ENCODE peak calls at places on chromosomes 12 and 14, in nine cellular contexts. One of them, this sample, is unnamed.

GRCh38 chr14:37411079-37411735 is 183.8 kb downstream of the FOXA1 start:
- DNase-seq in breast epithelium: no peak
- DNase-seq in left ventricle myocardium inferior: no peak
- DNase-seq in Calu3: no peak
- DNase-seq in stimulated activated CD4-positive, alpha-beta T cell treated with anti-CD3 and anti-CD28 coated beads, Interleukin-2, amount 100 ng/mL, for 48 hours: no peak
- DNase-seq in T-helper 2 cell: no peak
- DNase-seq in fibroblast of lung: no peak
- DNase-seq in GM20000: no peak
- DNase-seq in nucleus accumbens: no peak
- DNase-seq in this sample: no peak

GRCh38 chr12:14948672-14949071 is 10.3 kb upstream of the ERP27 start:
- DNase-seq in T-helper 2 cell: peak; percentile 74
- DNase-seq in breast epithelium: no peak
- DNase-seq in stimulated activated CD4-positive, alpha-beta T cell treated with anti-CD3 and anti-CD28 coated beads, Interleukin-2, amount 100 ng/mL, for 48 hours: no peak
- DNase-seq in left ventricle myocardium inferior: no peak
- DNase-seq in nucleus accumbens: no peak
- DNase-seq in GM20000: peak; percentile 71
- DNase-seq in fibroblast of lung: peak; percentile 87
- DNase-seq in Calu3: peak; percentile 41
- DNase-seq in this sample: peak; percentile 26

GRCh38 chr14:66015046-66015780 is 471.0 kb upstream of the CCDC196 start:
- DNase-seq in T-helper 2 cell: no peak
- DNase-seq in stimulated activated CD4-positive, alpha-beta T cell treated with anti-CD3 and anti-CD28 coated beads, Interleukin-2, amount 100 ng/mL, for 48 hours: no peak
- DNase-seq in Calu3: no peak
- DNase-seq in nucleus accumbens: no peak
- DNase-seq in GM20000: no peak
- DNase-seq in left ventricle myocardium inferior: no peak
- DNase-seq in fibroblast of lung: no peak
- DNase-seq in breast epithelium: no peak
- DNase-seq in this sample: no peak

GRCh38 chr12:130254476-130255276 is 83.0 kb upstream of the PIWIL1 start:
- DNase-seq in breast epithelium: no peak
- DNase-seq in left ventricle myocardium inferior: no peak
- DNase-seq in stimulated activated CD4-positive, alpha-beta T cell treated with anti-CD3 and anti-CD28 coated beads, Interleukin-2, amount 100 ng/mL, for 48 hours: no peak
- DNase-seq in GM20000: no peak
- DNase-seq in nucleus accumbens: peak; percentile 57
- DNase-seq in fibroblast of lung: peak; percentile 0
- DNase-seq in Calu3: no peak
- DNase-seq in T-helper 2 cell: no peak
- DNase-seq in this sample: no peak

GRCh38 chr14:93019970-93020369 is 95.8 kb downstream of the ITPK1 start:
- DNase-seq in GM20000: no peak
- DNase-seq in stimulated activated CD4-positive, alpha-beta T cell treated with anti-CD3 and anti-CD28 coated beads, Interleukin-2, amount 100 ng/mL, for 48 hours: no peak
- DNase-seq in breast epithelium: no peak
- DNase-seq in Calu3: no peak
- DNase-seq in T-helper 2 cell: no peak
- DNase-seq in fibroblast of lung: no peak
- DNase-seq in nucleus accumbens: peak; percentile 88
- DNase-seq in left ventricle myocardium inferior: no peak
- DNase-seq in this sample: no peak

GRCh38 chr14:72644758-72645489 is 249.0 kb downstream of the DPF3 start:
- DNase-seq in stimulated activated CD4-positive, alpha-beta T cell treated with anti-CD3 and anti-CD28 coated beads, Interleukin-2, amount 100 ng/mL, for 48 hours: no peak
- DNase-seq in breast epithelium: no peak
- DNase-seq in GM20000: no peak
- DNase-seq in nucleus accumbens: no peak
- DNase-seq in Calu3: no peak
- DNase-seq in fibroblast of lung: no peak
- DNase-seq in left ventricle myocardium inferior: no peak
- DNase-seq in T-helper 2 cell: no peak
- DNase-seq in this sample: no peak

GRCh38 chr14:22980672-22981089 is 1.7 kb downstream of the AJUBA start:
- DNase-seq in Calu3: peak; percentile 64
- DNase-seq in GM20000: no peak
- DNase-seq in T-helper 2 cell: no peak
- DNase-seq in fibroblast of lung: peak; percentile 47
- DNase-seq in left ventricle myocardium inferior: peak; percentile 29
- DNase-seq in nucleus accumbens: no peak
- DNase-seq in breast epithelium: peak; percentile 62
- DNase-seq in stimulated activated CD4-positive, alpha-beta T cell treated with anti-CD3 and anti-CD28 coated beads, Interleukin-2, amount 100 ng/mL, for 48 hours: no peak
- DNase-seq in this sample: peak; percentile 29

GRCh38 chr14:53955671-53956426 is 776 bp downstream of the BMP4 start:
- DNase-seq in fibroblast of lung: peak; percentile 50
- DNase-seq in Calu3: peak; percentile 67
- DNase-seq in stimulated activated CD4-positive, alpha-beta T cell treated with anti-CD3 and anti-CD28 coated beads, Interleukin-2, amount 100 ng/mL, for 48 hours: no peak
- DNase-seq in breast epithelium: no peak
- DNase-seq in GM20000: peak; percentile 50
- DNase-seq in T-helper 2 cell: no peak
- DNase-seq in left ventricle myocardium inferior: peak; percentile 77
- DNase-seq in nucleus accumbens: no peak
- DNase-seq in this sample: peak; percentile 59

GRCh38 chr12:3107071-3107583 is 29.9 kb downstream of the TSPAN9 start:
- DNase-seq in nucleus accumbens: no peak
- DNase-seq in breast epithelium: no peak
- DNase-seq in stimulated activated CD4-positive, alpha-beta T cell treated with anti-CD3 and anti-CD28 coated beads, Interleukin-2, amount 100 ng/mL, for 48 hours: no peak
- DNase-seq in T-helper 2 cell: no peak
- DNase-seq in left ventricle myocardium inferior: no peak
- DNase-seq in Calu3: no peak
- DNase-seq in fibroblast of lung: peak; percentile 84
- DNase-seq in GM20000: no peak
- DNase-seq in this sample: peak; percentile 46

GRCh38 chr14:106372870-106373657 is 846.7 kb downstream of the TMEM121 start:
- DNase-seq in T-helper 2 cell: peak; percentile 53
- DNase-seq in stimulated activated CD4-positive, alpha-beta T cell treated with anti-CD3 and anti-CD28 coated beads, Interleukin-2, amount 100 ng/mL, for 48 hours: peak; percentile 84
- DNase-seq in breast epithelium: no peak
- DNase-seq in nucleus accumbens: no peak
- DNase-seq in fibroblast of lung: no peak
- DNase-seq in GM20000: peak; percentile 83
- DNase-seq in Calu3: peak; percentile 81
- DNase-seq in left ventricle myocardium inferior: peak; percentile 21
- DNase-seq in this sample: no peak

GRCh38 chr12:51886021-51886710 is 1.7 kb upstream of the ANKRD33 start:
- DNase-seq in Calu3: no peak
- DNase-seq in fibroblast of lung: peak; percentile 92
- DNase-seq in GM20000: peak; percentile 48
- DNase-seq in breast epithelium: no peak
- DNase-seq in nucleus accumbens: no peak
- DNase-seq in left ventricle myocardium inferior: peak; percentile 64
- DNase-seq in T-helper 2 cell: peak; percentile 6
- DNase-seq in stimulated activated CD4-positive, alpha-beta T cell treated with anti-CD3 and anti-CD28 coated beads, Interleukin-2, amount 100 ng/mL, for 48 hours: peak; percentile 26
- DNase-seq in this sample: peak; percentile 86

GRCh38 chr12:47817272-47818006 is 2.3 kb downstream of the HDAC7 start:
- DNase-seq in left ventricle myocardium inferior: no peak
- DNase-seq in stimulated activated CD4-positive, alpha-beta T cell treated with anti-CD3 and anti-CD28 coated beads, Interleukin-2, amount 100 ng/mL, for 48 hours: no peak
- DNase-seq in nucleus accumbens: no peak
- DNase-seq in T-helper 2 cell: peak; percentile 19
- DNase-seq in breast epithelium: no peak
- DNase-seq in Calu3: no peak
- DNase-seq in fibroblast of lung: no peak
- DNase-seq in GM20000: no peak
- DNase-seq in this sample: no peak

GRCh38 chr14:91953170-91953985 is 5.9 kb upstream of the FBLN5 start:
- DNase-seq in Calu3: no peak
- DNase-seq in GM20000: no peak
- DNase-seq in left ventricle myocardium inferior: no peak
- DNase-seq in T-helper 2 cell: no peak
- DNase-seq in breast epithelium: no peak
- DNase-seq in fibroblast of lung: peak; percentile 27
- DNase-seq in nucleus accumbens: no peak
- DNase-seq in stimulated activated CD4-positive, alpha-beta T cell treated with anti-CD3 and anti-CD28 coated beads, Interleukin-2, amount 100 ng/mL, for 48 hours: no peak
- DNase-seq in this sample: peak; percentile 35

GRCh38 chr12:55142896-55143870 is 17.0 kb downstream of the OR9K2 start:
- DNase-seq in nucleus accumbens: peak; percentile 25
- DNase-seq in breast epithelium: no peak
- DNase-seq in fibroblast of lung: peak; percentile 27
- DNase-seq in Calu3: peak; percentile 69
- DNase-seq in T-helper 2 cell: peak; percentile 6
- DNase-seq in GM20000: peak; percentile 17
- DNase-seq in stimulated activated CD4-positive, alpha-beta T cell treated with anti-CD3 and anti-CD28 coated beads, Interleukin-2, amount 100 ng/mL, for 48 hours: peak; percentile 33
- DNase-seq in left ventricle myocardium inferior: no peak
- DNase-seq in this sample: peak; percentile 60

GRCh38 chr14:102182901-102183619 is 43.4 kb downstream of the WDR20 start:
- DNase-seq in left ventricle myocardium inferior: no peak
- DNase-seq in breast epithelium: no peak
- DNase-seq in fibroblast of lung: peak; percentile 83
- DNase-seq in T-helper 2 cell: no peak
- DNase-seq in nucleus accumbens: no peak
- DNase-seq in GM20000: no peak
- DNase-seq in stimulated activated CD4-positive, alpha-beta T cell treated with anti-CD3 and anti-CD28 coated beads, Interleukin-2, amount 100 ng/mL, for 48 hours: no peak
- DNase-seq in Calu3: no peak
- DNase-seq in this sample: no peak

GRCh38 chr14:23950411-23951135 is 3.0 kb upstream of the DHRS4 start:
- DNase-seq in GM20000: no peak
- DNase-seq in Calu3: no peak
- DNase-seq in stimulated activated CD4-positive, alpha-beta T cell treated with anti-CD3 and anti-CD28 coated beads, Interleukin-2, amount 100 ng/mL, for 48 hours: no peak
- DNase-seq in left ventricle myocardium inferior: no peak
- DNase-seq in nucleus accumbens: no peak
- DNase-seq in breast epithelium: no peak
- DNase-seq in fibroblast of lung: no peak
- DNase-seq in T-helper 2 cell: no peak
- DNase-seq in this sample: no peak

GRCh38 chr14:102665665-102666064 is 73.2 kb downstream of the RCOR1 start:
- DNase-seq in GM20000: no peak
- DNase-seq in fibroblast of lung: no peak
- DNase-seq in breast epithelium: no peak
- DNase-seq in left ventricle myocardium inferior: no peak
- DNase-seq in nucleus accumbens: no peak
- DNase-seq in stimulated activated CD4-positive, alpha-beta T cell treated with anti-CD3 and anti-CD28 coated beads, Interleukin-2, amount 100 ng/mL, for 48 hours: no peak
- DNase-seq in Calu3: no peak
- DNase-seq in T-helper 2 cell: no peak
- DNase-seq in this sample: no peak

GRCh38 chr12:64236549-64236948 is 14.5 kb upstream of the KICS2 start:
- DNase-seq in nucleus accumbens: no peak
- DNase-seq in fibroblast of lung: peak; percentile 24
- DNase-seq in breast epithelium: no peak
- DNase-seq in Calu3: no peak
- DNase-seq in stimulated activated CD4-positive, alpha-beta T cell treated with anti-CD3 and anti-CD28 coated beads, Interleukin-2, amount 100 ng/mL, for 48 hours: no peak
- DNase-seq in T-helper 2 cell: no peak
- DNase-seq in GM20000: no peak
- DNase-seq in left ventricle myocardium inferior: no peak
- DNase-seq in this sample: no peak

GRCh38 chr12:119457251-119457650 is 122.7 kb downstream of the CCDC60 start:
- DNase-seq in stimulated activated CD4-positive, alpha-beta T cell treated with anti-CD3 and anti-CD28 coated beads, Interleukin-2, amount 100 ng/mL, for 48 hours: no peak
- DNase-seq in fibroblast of lung: no peak
- DNase-seq in breast epithelium: no peak
- DNase-seq in GM20000: no peak
- DNase-seq in nucleus accumbens: no peak
- DNase-seq in Calu3: no peak
- DNase-seq in left ventricle myocardium inferior: no peak
- DNase-seq in T-helper 2 cell: no peak
- DNase-seq in this sample: no peak

GRCh38 chr12:1273051-1273450 is 282.0 kb downstream of the ERC1 start:
- DNase-seq in fibroblast of lung: no peak
- DNase-seq in Calu3: no peak
- DNase-seq in nucleus accumbens: no peak
- DNase-seq in left ventricle myocardium inferior: no peak
- DNase-seq in GM20000: no peak
- DNase-seq in stimulated activated CD4-positive, alpha-beta T cell treated with anti-CD3 and anti-CD28 coated beads, Interleukin-2, amount 100 ng/mL, for 48 hours: no peak
- DNase-seq in T-helper 2 cell: no peak
- DNase-seq in breast epithelium: no peak
- DNase-seq in this sample: no peak

GRCh38 chr14:30194769-30195168 is 267.1 kb upstream of the PRKD1 start:
- DNase-seq in Calu3: no peak
- DNase-seq in fibroblast of lung: peak; percentile 95
- DNase-seq in left ventricle myocardium inferior: no peak
- DNase-seq in T-helper 2 cell: no peak
- DNase-seq in stimulated activated CD4-positive, alpha-beta T cell treated with anti-CD3 and anti-CD28 coated beads, Interleukin-2, amount 100 ng/mL, for 48 hours: no peak
- DNase-seq in GM20000: no peak
- DNase-seq in breast epithelium: no peak
- DNase-seq in nucleus accumbens: no peak
- DNase-seq in this sample: no peak

GRCh38 chr12:99111600-99111999 is 466.5 kb downstream of the APAF1 start:
- DNase-seq in GM20000: no peak
- DNase-seq in Calu3: no peak
- DNase-seq in stimulated activated CD4-positive, alpha-beta T cell treated with anti-CD3 and anti-CD28 coated beads, Interleukin-2, amount 100 ng/mL, for 48 hours: no peak
- DNase-seq in nucleus accumbens: peak; percentile 13
- DNase-seq in fibroblast of lung: no peak
- DNase-seq in left ventricle myocardium inferior: no peak
- DNase-seq in breast epithelium: no peak
- DNase-seq in T-helper 2 cell: no peak
- DNase-seq in this sample: no peak

GRCh38 chr12:115440438-115440837 is 756.5 kb upstream of the TBX3 start:
- DNase-seq in GM20000: no peak
- DNase-seq in left ventricle myocardium inferior: peak; percentile 51
- DNase-seq in stimulated activated CD4-positive, alpha-beta T cell treated with anti-CD3 and anti-CD28 coated beads, Interleukin-2, amount 100 ng/mL, for 48 hours: no peak
- DNase-seq in breast epithelium: peak; percentile 66
- DNase-seq in T-helper 2 cell: no peak
- DNase-seq in nucleus accumbens: no peak
- DNase-seq in fibroblast of lung: peak; percentile 66
- DNase-seq in Calu3: no peak
- DNase-seq in this sample: peak; percentile 54

This sample was measured in adrenal gland.